ENCODE peak calls at places on chromosomes 7 and 10, in four cellular contexts. V is IMR-90, F is testis, O is upper lobe of right lung. H is an unnamed sample.

GRCh38 chr7:1572111-1572510 is 2.3 kb upstream of the PSMG3 start:
- DNase-seq in V (no peak), F (no peak), O (no peak), H (no peak)

GRCh38 chr10:27514243-27514642 is 10.1 kb downstream of the RAB18 start:
- DNase-seq in V (no peak), F (no peak), O (no peak), H (no peak)

GRCh38 chr7:128867842-128868623 is 5.4 kb downstream of the ATP6V1F start:
- DNase-seq in V (peak; percentile 51), F (no peak), O (no peak), H (no peak)

GRCh38 chr10:16519908-16520861 is 1.5 kb downstream of the C1QL3 start:
- DNase-seq in V (no peak), F (no peak), O (no peak), H (no peak)

GRCh38 chr10:132691711-132692153 is 94.2 kb downstream of the NKX6-2 start:
- DNase-seq in V (no peak), F (no peak), O (peak; percentile 45), H (no peak)

GRCh38 chr7:131292141-131292905 is 35.4 kb upstream of the MKLN1 start:
- DNase-seq in V (no peak), F (no peak), O (no peak), H (peak; percentile 40)

GRCh38 chr7:142883571-142884284 is 1.8 kb downstream of the TRPV6 start:
- DNase-seq in V (no peak), F (no peak), O (peak; percentile 36), H (no peak)

GRCh38 chr7:130393799-130394411 is 13.6 kb downstream of the CPA1 start:
- DNase-seq in V (no peak), F (no peak), O (no peak), H (no peak)

GRCh38 chr10:101297901-101298451 is 56.0 kb upstream of the BTRC start:
- DNase-seq in V (peak; percentile 39), F (peak; percentile 83), O (peak; percentile 81), H (peak; percentile 33)

GRCh38 chr7:17939111-17939669 is 1.1 kb downstream of the SNX13 start:
- DNase-seq in V (peak; percentile 30), F (no peak), O (no peak), H (peak; percentile 52)

GRCh38 chr10:105706281-105707026 is 1065.4 kb downstream of the SORCS3 start:
- DNase-seq in V (no peak), F (no peak), O (no peak), H (no peak)

GRCh38 chr10:1978593-1978992 is 241.3 kb upstream of the ADARB2 start:
- DNase-seq in V (no peak), F (no peak), O (no peak), H (no peak)

GRCh38 chr7:5478568-5479045 is 55.0 kb upstream of the TNRC18 start:
- DNase-seq in V (no peak), F (no peak), O (no peak), H (no peak)

GRCh38 chr7:155647734-155648133 is 3.3 kb downstream of the RBM33 start:
- DNase-seq in V (no peak), F (no peak), O (no peak), H (no peak)

DNA sequence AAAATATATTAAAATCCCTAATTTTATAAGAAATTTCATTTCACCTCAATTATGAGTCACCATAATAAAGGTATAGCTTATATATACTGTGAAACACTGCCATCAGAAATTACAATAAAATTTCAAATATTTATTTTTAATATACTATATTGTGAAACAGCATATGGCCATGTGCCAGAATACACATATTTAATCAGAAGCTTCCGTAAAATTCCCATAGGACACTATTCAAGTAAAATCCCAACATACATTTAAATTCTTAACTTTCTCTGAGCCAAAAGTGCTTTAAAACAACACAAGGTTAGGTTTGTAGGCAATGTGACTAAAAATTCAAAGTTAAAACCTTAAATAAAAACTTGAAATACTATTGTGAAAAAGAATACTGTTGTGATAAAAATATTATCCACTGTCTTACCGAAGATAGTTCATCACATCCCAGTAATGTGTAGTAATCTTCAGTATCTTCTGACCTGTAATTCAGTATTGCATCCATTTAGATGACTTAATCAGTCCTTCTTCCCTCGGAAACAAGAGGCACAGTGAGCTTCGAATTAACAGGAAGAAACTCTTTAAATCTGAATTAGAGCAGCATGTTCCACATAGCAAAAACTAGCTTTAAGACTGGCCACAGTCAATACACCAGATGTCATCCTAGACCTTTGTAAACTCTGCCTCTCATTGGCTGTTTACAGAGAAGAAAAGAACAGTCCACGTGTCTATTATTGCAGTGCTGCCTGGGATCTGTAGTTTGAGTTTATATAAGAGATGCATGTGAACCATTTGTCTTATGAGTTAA is at the start of gene DNAJC12:
- DNase-seq in V (peak; percentile 82), F (no peak), O (no peak), H (peak; percentile 81)
- H3K4me3 ChIP-seq in V (peak within 1 kb of the TSS; percentile 17), F (peak within 1 kb of the TSS; percentile 40), O (peak within 1 kb of the TSS; percentile 21), H (peak within 1 kb of the TSS; percentile 46)

DNA sequence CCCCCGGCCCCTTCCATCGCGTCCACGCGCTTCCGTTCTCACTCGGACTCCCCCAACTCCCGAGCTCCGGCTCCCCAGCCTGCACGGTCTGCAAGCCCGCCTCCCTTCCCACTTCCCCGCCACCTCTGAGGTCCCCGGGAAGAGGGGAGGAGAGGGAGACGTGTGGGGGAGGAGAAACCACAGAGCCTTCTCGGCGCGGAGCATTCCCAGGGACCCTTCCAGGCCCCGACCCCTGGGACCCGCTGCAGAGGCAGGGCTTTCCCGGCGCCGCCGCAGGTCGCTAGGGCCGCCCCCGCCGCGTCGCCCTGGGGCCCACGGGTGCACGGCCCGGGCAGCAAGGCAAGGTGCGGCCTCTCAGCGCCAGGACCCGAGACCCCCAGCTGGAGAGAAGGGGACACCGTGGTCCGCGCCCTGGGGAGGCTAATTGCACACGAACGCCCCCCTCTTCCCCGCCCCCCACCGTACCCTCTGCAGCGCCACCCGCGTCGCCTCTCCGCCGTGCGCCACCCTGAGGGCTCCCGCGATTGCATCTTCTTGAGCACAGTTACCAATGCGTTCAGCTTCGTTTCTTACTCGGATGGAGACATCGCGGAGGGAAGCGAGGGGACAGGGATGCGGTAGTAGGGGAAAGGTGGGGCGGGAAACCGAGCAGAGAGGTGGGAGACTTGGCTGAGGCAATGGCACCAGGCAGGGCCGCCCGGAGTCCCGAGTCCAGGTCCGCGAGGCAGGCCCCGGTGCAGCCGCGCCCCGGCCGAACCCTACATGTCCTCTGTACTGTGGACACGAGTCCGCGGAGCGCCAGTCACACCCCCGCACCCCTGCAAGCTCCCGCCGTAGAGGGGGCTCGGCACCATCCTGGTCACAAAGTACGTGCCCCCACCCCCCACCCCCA is 29.0 kb downstream of the SKIDA1 start:
- DNase-seq in V (peak; percentile 25), F (peak; percentile 62), O (peak; percentile 80), H (peak; percentile 34)
- TF ChIP-seq CTCF in V (peak; percentile 33), F (no peak), O (peak; percentile 29), H (peak; percentile 19)

GRCh38 chr7:120828528-120828927 is 29.4 kb downstream of the TSPAN12 start:
- DNase-seq in V (no peak), F (no peak), O (no peak), H (no peak)

GRCh38 chr7:120833551-120833950 is 24.4 kb downstream of the TSPAN12 start:
- DNase-seq in V (no peak), F (no peak), O (no peak), H (no peak)

GRCh38 chr7:120832803-120833202 is 25.1 kb downstream of the TSPAN12 start:
- DNase-seq in V (no peak), F (no peak), O (no peak), H (no peak)

GRCh38 chr7:120829487-120829886 is 28.5 kb downstream of the TSPAN12 start:
- DNase-seq in V (no peak), F (no peak), O (no peak), H (no peak)

GRCh38 chr7:120831260-120831659 is 26.7 kb downstream of the TSPAN12 start:
- DNase-seq in V (no peak), F (no peak), O (no peak), H (no peak)
- H3K4me3 ChIP-seq in V (no peak overlapping the region), F (no peak overlapping the region), O (no peak overlapping the region), H (no peak overlapping the region)

GRCh38 chr10:33073641-33074410 is 115.8 kb upstream of the ITGB1 start:
- DNase-seq in V (no peak), F (no peak), O (no peak), H (peak; percentile 74)
- TF ChIP-seq CTCF in V (no peak), F (no peak), O (no peak), H (peak; percentile 32)

DNA sequence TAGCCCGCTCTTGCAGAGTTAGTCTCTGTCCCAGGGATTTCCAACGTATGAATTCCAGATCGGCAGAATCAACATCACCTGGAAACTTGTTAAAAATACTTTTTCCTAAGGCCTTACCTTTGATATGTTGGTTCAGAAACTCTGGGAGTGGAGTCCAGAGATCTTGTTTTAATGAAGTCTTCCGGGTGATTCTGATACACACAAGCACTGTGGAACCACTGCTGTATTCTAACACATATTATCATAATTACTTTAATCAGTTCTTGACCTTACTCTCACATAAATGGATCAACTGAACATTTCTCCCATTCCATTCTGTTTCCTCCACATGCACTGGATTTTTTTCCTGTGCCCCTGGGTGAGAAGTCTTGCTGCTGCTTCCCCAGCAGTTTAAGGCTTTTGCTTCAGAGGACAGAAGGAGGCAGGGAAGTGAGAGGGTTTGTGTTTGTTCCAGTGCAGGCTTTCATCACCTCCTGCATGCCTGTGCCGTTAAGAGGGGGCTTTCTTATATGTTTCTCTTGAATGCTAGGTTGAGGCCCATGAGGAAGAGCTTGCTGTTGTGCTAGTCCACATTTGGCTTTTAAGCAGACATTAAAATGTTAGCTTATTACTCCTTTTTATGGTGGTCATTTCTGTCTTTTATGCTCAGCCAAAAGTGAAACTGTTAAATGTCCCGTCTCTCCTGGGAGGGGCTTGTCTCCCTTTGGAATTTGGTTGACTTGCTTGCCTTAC is 32.4 kb downstream of the CCSER2 start:
- DNase-seq in V (peak; percentile 34), F (no peak), O (no peak), H (peak; percentile 22)
- H3K4me3 ChIP-seq in V (peak overlapping the region; percentile 71), F (no peak overlapping the region), O (peak overlapping the region; percentile 44), H (peak overlapping the region; percentile 40)

DNA sequence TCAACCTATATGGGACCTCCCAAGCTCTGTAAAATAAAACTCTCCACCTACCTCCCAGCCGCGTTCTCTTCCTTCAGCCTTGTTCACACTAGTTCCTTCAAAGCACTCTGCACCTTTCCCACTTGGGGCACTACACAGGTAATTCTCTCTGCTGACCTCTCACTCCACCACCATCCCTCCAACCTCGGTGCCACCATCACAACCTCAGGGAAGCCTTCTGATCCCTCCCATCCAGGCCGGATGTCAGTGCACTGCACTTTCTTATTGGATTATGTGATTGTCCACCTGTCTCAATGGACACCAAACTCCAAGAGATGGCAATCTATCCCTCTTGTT is 7.0 kb downstream of the LARP4B start:
- DNase-seq in V (no peak), F (no peak), O (no peak), H (no peak)
- TF ChIP-seq CTCF in V (no peak), F (no peak), O (no peak), H (no peak)

DNA sequence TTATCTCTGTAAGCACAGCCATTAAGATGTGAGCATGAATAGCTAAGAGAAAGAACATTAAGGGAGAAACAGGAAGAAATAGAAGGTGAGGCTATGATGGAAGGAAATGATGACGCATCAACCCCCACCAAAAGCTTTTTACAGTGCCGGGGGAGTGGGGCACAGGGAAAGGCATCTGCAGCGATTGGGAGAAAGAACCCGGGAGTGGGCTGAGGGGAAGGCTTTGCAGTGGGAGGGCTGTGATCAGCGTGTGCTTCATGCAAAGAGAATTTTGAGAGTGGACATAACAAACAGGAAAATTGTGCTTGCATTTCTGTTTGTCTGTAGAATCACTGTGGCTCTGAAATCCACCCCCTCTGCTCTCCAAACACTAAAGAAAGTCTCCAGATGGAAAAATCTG is 250.8 kb downstream of the KCNMA1 start:
- DNase-seq in V (peak; percentile 90), F (no peak), O (no peak), H (peak; percentile 65)
- H3K4me3 ChIP-seq in V (peak overlapping the region; percentile 8), F (no peak overlapping the region), O (no peak overlapping the region), H (no peak overlapping the region)

GRCh38 chr7:64753032-64753431 is 41.2 kb upstream of the ZNF138 start:
- DNase-seq in V (no peak), F (no peak), O (no peak), H (no peak)
- TF ChIP-seq CTCF in V (no peak), F (no peak), O (no peak), H (no peak)